ENCODE peak calls at places on chromosome 3, in four cellular contexts. U is CD8-positive, alpha-beta T cell; S is sigmoid colon; O is body of pancreas. K is an unnamed sample. For H3K4me1, the result is how much of the 10 kb centered on the place peaks cover.

GRCh38 chr3:110526732-110527727 is 544.6 kb upstream of the NECTIN3 start:
- DNase-seq in O (no peak), U (no peak), S (no peak), K (no peak)

GRCh38 chr3:155676252-155676981 is 68.5 kb downstream of the PLCH1 start:
- DNase-seq in S (no peak), O (peak), U (no peak), K (peak)

GRCh38 chr3:127817331-127817821 is 4.9 kb downstream of the MGLL start:
- DNase-seq in U (no peak), O (no peak), S (no peak), K (no peak)

GRCh38 chr3:4981688-4982494 is 2.7 kb downstream of the BHLHE40 start:
- DNase-seq in S (no peak), O (peak), U (no peak), K (peak)

GRCh38 chr3:38455639-38456430 is 2.1 kb downstream of the ACVR2B start:
- DNase-seq in S (peak), O (no peak), U (no peak), K (peak)

GRCh38 chr3:159828542-159828943 is 160.1 kb upstream of the IL12A start:
- DNase-seq in S (no peak), U (no peak), O (no peak), K (peak)

GRCh38 chr3:167350245-167350862 is 29.7 kb downstream of the ZBBX start:
- DNase-seq in U (no peak), O (no peak), S (no peak), K (peak)

GRCh38 chr3:73094951-73095350 is 33.5 kb downstream of the EBLN2 start:
- DNase-seq in O (no peak), S (no peak), U (no peak), K (no peak)

GRCh38 chr3:156498307-156498706 is 56.6 kb downstream of the SSR3 start:
- DNase-seq in S (no peak), O (no peak), U (no peak), K (no peak)

GRCh38 chr3:195539479-195539878 is 3.6 kb downstream of the PPP1R2 start:
- DNase-seq in O (no peak), S (no peak), U (no peak), K (no peak)

GRCh38 chr3:107987036-107987557 is 103.7 kb downstream of the CD47 start:
- DNase-seq in O (peak), S (peak), U (no peak), K (no peak)

GRCh38 chr3:58207954-58208353 is 2.8 kb downstream of the DNASE1L3 start:
- DNase-seq in O (no peak), S (no peak), U (no peak), K (no peak)

GRCh38 chr3:111668912-111669488 is 73.9 kb upstream of the ZBED2 start:
- DNase-seq in O (no peak), U (no peak), S (no peak), K (peak)

GRCh38 chr3:184603156-184604030 is 41.8 kb downstream of the EPHB3 start:
- DNase-seq in S (no peak), O (no peak), U (no peak), K (no peak)

GRCh38 chr3:155548194-155548593 is 196.7 kb downstream of the PLCH1 start:
- DNase-seq in U (no peak), O (no peak), S (no peak), K (no peak)

GRCh38 chr3:150147776-150148175 is 177.1 kb upstream of the PFN2 start:
- DNase-seq in S (no peak), U (no peak), O (no peak), K (no peak)

GRCh38 chr3:29280675-29281264 is at the start of gene RBMS3:
- DNase-seq in U (no peak), S (peak), O (peak), K (peak)

GRCh38 chr3:138442433-138442832 is 8.0 kb downstream of the ESYT3 start:
- DNase-seq in U (no peak), S (no peak), O (no peak), K (no peak)

GRCh38 chr3:111636506-111636905 is 41.4 kb upstream of the ZBED2 start:
- DNase-seq in U (no peak), S (no peak), O (no peak), K (peak)

GRCh38 chr3:120713262-120713661 is 29.1 kb downstream of the RABL3 start:
- DNase-seq in U (no peak), S (no peak), O (no peak), K (no peak)

GRCh38 chr3:72052841-72053409 is 268.0 kb upstream of the PROK2 start:
- DNase-seq in S (no peak), U (no peak), O (no peak), K (peak)

GRCh38 chr3:53715815-53716483 is 130.3 kb downstream of the CHDH start:
- DNase-seq in S (no peak), O (no peak), U (no peak), K (no peak)

GRCh38 chr3:66744986-66745385 is 244.2 kb upstream of the LRIG1 start:
- DNase-seq in O (no peak), U (no peak), S (no peak), K (no peak)

GRCh38 chr3:123449092-123449985 is 449 bp upstream of the ADCY5 start:
- DNase-seq in O (peak), S (no peak), U (no peak), K (peak)

GRCh38 chr3:54087581-54088410 is 34.6 kb upstream of the CACNA2D3 start:
- DNase-seq in O (no peak), S (no peak), U (no peak), K (peak)

GRCh38 chr3:195224980-195225580 is 45.9 kb downstream of the XXYLT1 start:
- DNase-seq in O (no peak), U (no peak), S (peak), K (no peak)

GRCh38 chr3:48186993-48187578 is 1.1 kb downstream of the CDC25A start:
- DNase-seq in U (no peak), S (no peak), O (no peak), K (peak)

GRCh38 chr3:38916706-38917105 is 100.7 kb upstream of the SCN10A start:
- DNase-seq in O (no peak), U (no peak), S (no peak), K (no peak)

GRCh38 chr3:76024640-76025039 is 239.3 kb upstream of the ZNF717 start:
- DNase-seq in S (no peak), O (no peak), U (no peak), K (peak)

GRCh38 chr3:56788506-56788905 is 13.2 kb downstream of the ARHGEF3 start:
- DNase-seq in O (no peak), U (no peak), S (no peak), K (no peak)

GRCh38 chr3:58994746-58995330 is 55.0 kb downstream of the CFAP20DC start:
- DNase-seq in U (no peak), O (peak), S (no peak), K (peak)

GRCh38 chr3:123347691-123348264 is 101.1 kb downstream of the ADCY5 start:
- DNase-seq in U (no peak), O (no peak), S (peak), K (no peak)

GRCh38 chr3:179450901-179451334 is 352 bp downstream of the GNB4 start:
- DNase-seq in U (no peak), S (peak), O (peak), K (peak)

GRCh38 chr3:169686874-169687273 is 23.4 kb upstream of the MECOM start:
- DNase-seq in U (no peak), S (no peak), O (no peak), K (no peak)

GRCh38 chr3:69203631-69204314 is 81.4 kb upstream of the LMOD3 start:
- DNase-seq in U (no peak), S (no peak), O (no peak), K (no peak)

GRCh38 chr3:39327746-39328349 is 1.7 kb upstream of the CCR8 start:
- DNase-seq in O (no peak), U (no peak), S (no peak), K (no peak)

GRCh38 chr3:114496874-114497273 is 203.0 kb downstream of the TIGIT start:
- DNase-seq in S (no peak), U (no peak), O (no peak), K (no peak)

GRCh38 chr3:36954452-36955134 is 9.7 kb upstream of the TRANK1 start:
- DNase-seq in U (no peak), O (no peak), S (no peak), K (no peak)

GRCh38 chr3:134373278-134373941 is 837 bp downstream of the AMOTL2 start:
- DNase-seq in S (peak), O (peak), U (no peak), K (peak)
- H3K4me1 ChIP-seq in S (half or more), O (half or more), U (under half), K (under half)

DNA sequence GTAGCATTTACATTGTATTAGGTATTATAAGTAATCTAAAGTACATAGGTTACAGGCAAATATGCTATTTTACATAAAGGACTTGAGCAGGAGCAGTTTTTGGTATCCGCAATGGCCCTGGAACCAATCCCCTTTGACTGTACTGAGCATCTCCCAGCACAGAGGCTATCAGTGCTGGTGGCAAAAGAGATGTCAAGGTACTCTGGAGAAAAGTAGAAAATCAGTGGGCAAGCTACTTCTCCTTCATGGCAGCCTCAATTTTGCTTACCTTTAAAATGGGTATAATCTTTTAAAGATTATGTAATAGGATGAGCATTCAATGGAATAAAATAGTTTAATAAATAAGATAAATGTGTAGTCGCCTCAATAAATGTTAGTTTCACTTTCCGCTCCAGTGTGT is 56.7 kb upstream of the LMCD1 start:
- DNase-seq in U (no peak), S (no peak), O (no peak), K (no peak)
- H3K4me1 ChIP-seq in U (under half), S (under half), O (under half), K (under half)

GRCh38 chr3:46987485-46988401 is 8.3 kb downstream of the NBEAL2 start:
- DNase-seq in U (peak), O (no peak), S (no peak), K (peak)
- H3K4me1 ChIP-seq in U (half or more), O (under half), S (under half), K (under half)

GRCh38 chr3:33430061-33430460 is 10.1 kb downstream of the UBP1 start:
- DNase-seq in U (no peak), S (no peak), O (no peak), K (no peak)
- H3K4me1 ChIP-seq in U (under half), S (under half), O (under half), K (under half)

GRCh38 chr3:7546219-7546618 is 685.3 kb downstream of the GRM7 start:
- DNase-seq in O (peak), S (no peak), U (no peak), K (peak)
- H3K4me1 ChIP-seq in O (under half), S (under half), U (under half), K (under half)

DNA sequence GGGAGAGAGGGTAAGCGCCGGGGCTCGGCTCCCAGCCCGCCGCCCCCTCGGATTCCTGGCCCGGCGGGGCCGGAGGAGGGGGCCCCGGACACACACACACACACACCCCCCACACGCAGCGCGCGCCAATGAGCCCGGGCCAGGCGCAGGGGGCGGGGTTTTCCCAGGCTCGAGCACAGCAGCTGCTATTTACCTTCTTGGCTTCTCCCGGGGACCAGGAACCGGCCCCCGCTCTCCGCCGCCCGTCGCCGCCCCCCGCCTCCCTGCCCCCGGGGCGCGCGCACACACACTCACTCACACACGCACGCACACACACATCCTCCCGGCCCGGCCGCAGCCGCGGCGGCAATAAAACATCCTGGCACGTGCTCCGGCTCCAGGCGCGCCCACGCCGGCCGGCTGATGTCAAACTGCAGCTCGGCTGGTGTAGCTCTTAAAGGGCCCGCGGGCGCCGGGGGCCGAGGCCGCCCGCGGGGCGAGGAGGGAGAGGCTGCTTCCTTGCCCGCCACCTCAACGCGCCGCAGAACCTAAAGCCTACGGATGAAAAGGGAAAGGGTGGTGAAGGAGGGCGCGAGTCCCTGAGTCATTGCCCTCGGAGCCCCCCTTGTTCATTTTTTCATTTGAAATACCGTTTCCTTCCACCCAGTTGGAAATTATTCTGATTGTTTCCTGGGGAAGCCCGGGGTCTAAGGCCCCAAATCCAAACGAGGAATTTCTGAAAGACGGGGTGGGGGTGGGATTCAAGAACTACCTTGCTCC is 1.0 kb upstream of the HES1 start:
- DNase-seq in O (peak), U (peak), S (peak), K (peak)
- H3K4me1 ChIP-seq in O (half or more), U (under half), S (half or more), K (under half)

GRCh38 chr3:27714101-27714526 is 8.0 kb downstream of the EOMES start:
- DNase-seq in U (no peak), S (no peak), O (no peak), K (peak)
- H3K4me1 ChIP-seq in U (under half), S (under half), O (under half), K (under half)

GRCh38 chr3:81696090-81696489 is 65.4 kb downstream of the GBE1 start:
- DNase-seq in O (no peak), U (no peak), S (no peak), K (no peak)
- H3K4me1 ChIP-seq in O (under half), U (under half), S (under half), K (under half)

GRCh38 chr3:27726240-27726639 is 4.1 kb upstream of the EOMES start:
- DNase-seq in U (no peak), O (no peak), S (no peak), K (no peak)
- H3K4me1 ChIP-seq in U (half or more), O (half or more), S (half or more), K (under half)